ENCODE peak calls at places on chromosomes 3 and 15, in seven cellular contexts. W is AG08396; A is GM12865; I is activated T-helper 1 cell treated with anti-CD3 and anti-CD28 coated beads, Interleukin-2, amount 50 U/mL, for 16 hours; F is adrenal gland; Y is T-cell; T is AG20443. D is an unnamed sample.

GRCh38 chr3:98839846-98840245 is 61.6 kb downstream of the DCBLD2 start:
- DNase-seq in T (no peak), Y (no peak), W (no peak), I (no peak), F (no peak), A (no peak), D (no peak)

GRCh38 chr15:51227967-51228783 is 110.2 kb downstream of the CYP19A1 start:
- DNase-seq in I (no peak), T (peak), A (peak), W (peak), Y (no peak), F (peak), D (peak)

GRCh38 chr3:5875056-5875455 is 687.5 kb downstream of the EDEM1 start:
- DNase-seq in A (no peak), T (no peak), Y (no peak), I (no peak), F (no peak), W (no peak), D (no peak)

GRCh38 chr3:48765376-48765775 is 48.4 kb upstream of the IP6K2 start:
- DNase-seq in I (no peak), T (no peak), F (no peak), Y (no peak), A (peak), W (no peak), D (no peak)

GRCh38 chr3:62727576-62727975 is 147.6 kb downstream of the CADPS start:
- DNase-seq in Y (no peak), T (peak), F (no peak), W (no peak), I (no peak), A (no peak), D (no peak)

GRCh38 chr15:76333720-76334437 is 2.7 kb upstream of the ISL2 start:
- DNase-seq in Y (no peak), F (peak), I (no peak), A (no peak), W (no peak), T (no peak), D (no peak)

GRCh38 chr3:123383101-123384053 is 65.5 kb downstream of the ADCY5 start:
- DNase-seq in T (peak), Y (no peak), I (no peak), F (no peak), A (no peak), W (peak), D (no peak)

GRCh38 chr15:100318880-100319279 is 22.9 kb downstream of the ADAMTS17 start:
- DNase-seq in F (no peak), W (no peak), A (no peak), Y (no peak), I (no peak), T (no peak), D (no peak)

GRCh38 chr3:48285675-48286074 is 44.8 kb downstream of the ZNF589 start:
- DNase-seq in I (no peak), A (no peak), Y (no peak), T (no peak), F (no peak), W (no peak), D (no peak)

GRCh38 chr3:177447938-177448337 is 250.7 kb upstream of the TBL1XR1 start:
- DNase-seq in F (no peak), W (no peak), I (no peak), A (no peak), Y (no peak), T (no peak), D (no peak)

GRCh38 chr15:73631915-73632669 is 1.1 kb downstream of the NPTN start:
- DNase-seq in T (peak), I (no peak), F (peak), Y (no peak), W (peak), A (peak), D (no peak)

GRCh38 chr3:127050733-127051132 is 67.8 kb downstream of the PLXNA1 start:
- DNase-seq in Y (no peak), F (no peak), T (no peak), I (no peak), W (no peak), A (no peak), D (no peak)

GRCh38 chr3:195889843-195890407 is 18.4 kb downstream of the TNK2 start:
- DNase-seq in F (no peak), Y (no peak), T (no peak), I (no peak), W (no peak), A (no peak), D (no peak)

GRCh38 chr3:177448987-177449975 is 252.0 kb upstream of the TBL1XR1 start:
- DNase-seq in A (peak), W (peak), F (no peak), I (no peak), T (peak), Y (no peak), D (no peak)

GRCh38 chr3:77816470-77816869 is 776.6 kb downstream of the ROBO2 start:
- DNase-seq in F (no peak), A (no peak), T (no peak), I (no peak), Y (no peak), W (no peak), D (no peak)

GRCh38 chr3:53288214-53288613 is 32.4 kb upstream of the TKT start:
- DNase-seq in A (no peak), Y (no peak), I (no peak), T (no peak), F (no peak), W (no peak), D (no peak)

GRCh38 chr3:134315286-134316106 is 58.8 kb downstream of the AMOTL2 start:
- DNase-seq in A (no peak), I (no peak), W (no peak), F (no peak), T (peak), Y (no peak), D (no peak)

GRCh38 chr15:62350744-62351143 is 185.7 kb upstream of the C2CD4B start:
- DNase-seq in W (no peak), Y (no peak), A (no peak), F (no peak), T (no peak), I (no peak), D (no peak)

GRCh38 chr15:29570931-29571727 is 251.1 kb downstream of the TJP1 start:
- DNase-seq in W (no peak), Y (no peak), A (no peak), I (no peak), F (peak), T (peak), D (no peak)

GRCh38 chr3:190183121-190183520 is 62.4 kb upstream of the P3H2 start:
- DNase-seq in Y (no peak), T (peak), F (no peak), A (peak), I (no peak), W (peak), D (no peak)

GRCh38 chr3:189824629-189825312 is 193.6 kb downstream of the TP63 start:
- DNase-seq in I (no peak), A (no peak), T (peak), F (no peak), Y (no peak), W (peak), D (no peak)

GRCh38 chr15:64163662-64164362 is 990 bp upstream of the PPIB start:
- DNase-seq in A (peak), F (peak), W (no peak), I (no peak), Y (no peak), T (peak), D (no peak)

GRCh38 chr3:129687586-129688125 is 81.2 kb upstream of the PLXND1 start:
- DNase-seq in F (no peak), I (no peak), T (no peak), A (no peak), W (no peak), Y (no peak), D (no peak)

GRCh38 chr3:105688821-105689220 is 180.0 kb downstream of the CBLB start:
- DNase-seq in F (no peak), I (no peak), Y (no peak), A (no peak), W (no peak), T (no peak), D (no peak)

GRCh38 chr3:48064292-48064829 is 48.1 kb upstream of the MAP4 start:
- DNase-seq in A (no peak), F (no peak), T (no peak), Y (no peak), W (no peak), I (no peak), D (no peak)

GRCh38 chr15:61951949-61952348 is 108.3 kb downstream of the VPS13C start:
- DNase-seq in A (no peak), T (no peak), I (no peak), Y (no peak), F (peak), W (no peak), D (no peak)

GRCh38 chr15:89009080-89009479 is 79.2 kb upstream of the ABHD2 start:
- DNase-seq in W (no peak), I (no peak), Y (no peak), A (no peak), T (no peak), F (no peak), D (no peak)

GRCh38 chr3:3800685-3801509 is 1.7 kb downstream of the LRRN1 start:
- DNase-seq in F (peak), A (no peak), T (peak), W (no peak), I (no peak), Y (no peak), D (peak)

GRCh38 chr3:42179110-42179725 is 86.8 kb downstream of the CCK start:
- DNase-seq in I (no peak), T (peak), F (no peak), W (peak), A (no peak), Y (no peak), D (no peak)

D was measured in GM12892.